ENCODE peak calls at places on chromosomes 5 and 9, in six cellular contexts. V is ACHN, G is posterior vena cava, Y is kidney glomerular epithelial cell, H is choroid plexus epithelial cell, O is NCI-H1105 treated with DMSO at 0.1 percent for 48 hours. J is an unnamed sample.

GRCh38 chr9:136002886-136003285 is 41.7 kb upstream of the UBAC1 start:
- DNase-seq in V (no peak), G (no peak), Y (no peak), H (no peak), O (no peak), J (no peak)

GRCh38 chr5:10057356-10057755 is 192.3 kb downstream of the ATPSCKMT start:
- DNase-seq in V (no peak), G (no peak), Y (no peak), H (no peak), O (no peak), J (no peak)

GRCh38 chr9:136494531-136495215 is 11.8 kb upstream of the SEC16A start:
- DNase-seq in V (no peak), G (no peak), Y (no peak), H (no peak), O (no peak), J (no peak)

GRCh38 chr9:38038307-38039089 is 30.5 kb downstream of the SHB start:
- DNase-seq in V (no peak), G (no peak), Y (peak), H (no peak), O (no peak), J (no peak)

GRCh38 chr9:89364664-89365531 is 46.6 kb downstream of the SECISBP2 start:
- DNase-seq in V (no peak), G (peak), Y (no peak), H (no peak), O (no peak), J (peak)

GRCh38 chr5:177130211-177131018 is 3.2 kb upstream of the NSD1 start:
- DNase-seq in V (no peak), G (peak), Y (no peak), H (peak), O (no peak), J (peak)

GRCh38 chr5:147576646-147577535 is 67.0 kb upstream of the DPYSL3 start:
- DNase-seq in V (no peak), G (peak), Y (peak), H (peak), O (no peak), J (peak)

GRCh38 chr9:108568093-108568492 is 287.7 kb downstream of the ACTL7B start:
- DNase-seq in V (no peak), G (no peak), Y (no peak), H (no peak), O (peak), J (no peak)

GRCh38 chr5:126525630-126526245 is 69.3 kb downstream of the ALDH7A1 start:
- DNase-seq in V (no peak), G (peak), Y (no peak), H (peak), O (no peak), J (peak)

GRCh38 chr5:142590451-142591240 is 95.2 kb downstream of the FGF1 start:
- DNase-seq in V (no peak), G (no peak), Y (no peak), H (peak), O (no peak), J (no peak)

GRCh38 chr5:82421119-82421518 is 143.0 kb upstream of the RPS23 start:
- DNase-seq in V (peak), G (no peak), Y (peak), H (peak), O (no peak), J (no peak)

GRCh38 chr9:33924978-33925797 is 108.2 kb downstream of the UBE2R2 start:
- DNase-seq in V (peak), G (peak), Y (peak), H (peak), O (no peak), J (peak)

GRCh38 chr9:81621785-81622243 is 67.5 kb downstream of the TLE1 start:
- DNase-seq in V (no peak), G (no peak), Y (no peak), H (no peak), O (no peak), J (no peak)

GRCh38 chr9:3526903-3527652 is 1.3 kb upstream of the RFX3 start:
- DNase-seq in V (peak), G (no peak), Y (no peak), H (no peak), O (peak), J (peak)

GRCh38 chr5:132987531-132988408 is 24.3 kb upstream of the AFF4 start:
- DNase-seq in V (no peak), G (peak), Y (no peak), H (no peak), O (no peak), J (no peak)

GRCh38 chr9:32350682-32351081 is 33.8 kb upstream of the ACO1 start:
- DNase-seq in V (peak), G (no peak), Y (peak), H (peak), O (peak), J (no peak)

GRCh38 chr9:32550046-32550608 is 2.0 kb upstream of the SMIM27 start:
- DNase-seq in V (peak), G (no peak), Y (peak), H (peak), O (peak), J (no peak)

GRCh38 chr9:80522465-80522864 is 950.7 kb downstream of the TLE4 start:
- DNase-seq in V (no peak), G (no peak), Y (no peak), H (peak), O (no peak), J (no peak)